ENCODE peak calls at places on chromosomes 6 and 20, in ten cellular contexts. E, J, W, P, I, H, B, T, L and C are unnamed samples.

GRCh38 chr6:126039284-126039683 is 52.9 kb downstream of the TRMT11 start:
- DNase-seq in E (no peak), J (peak), W (no peak), P (no peak), I (no peak), H (no peak), B (no peak), T (no peak), L (no peak), C (no peak)

GRCh38 chr20:22001886-22002285 is 296.4 kb downstream of the PAX1 start:
- DNase-seq in E (no peak), J (no peak), W (no peak), P (no peak), I (no peak), H (no peak), B (no peak), T (no peak), L (no peak), C (no peak)

GRCh38 chr6:130136803-130137202 is 85.9 kb downstream of the SAMD3 start:
- DNase-seq in E (no peak), J (no peak), W (no peak), P (no peak), I (no peak), H (no peak), B (no peak), T (no peak), L (no peak), C (no peak)

GRCh38 chr6:63897459-63897858 is 261.9 kb downstream of the PHF3 start:
- DNase-seq in E (no peak), J (peak), W (no peak), P (no peak), I (no peak), H (no peak), B (no peak), T (no peak), L (no peak), C (no peak)

GRCh38 chr20:17202030-17202429 is 24.8 kb upstream of the PCSK2 start:
- DNase-seq in E (no peak), J (no peak), W (no peak), P (no peak), I (no peak), H (no peak), B (no peak), T (no peak), L (no peak), C (no peak)

GRCh38 chr6:18613511-18613910 is 226.4 kb downstream of the RNF144B start:
- DNase-seq in E (no peak), J (no peak), W (no peak), P (no peak), I (no peak), H (no peak), B (no peak), T (no peak), L (no peak), C (no peak)

GRCh38 chr6:105317607-105318533 is 85.0 kb downstream of the PREP start:
- DNase-seq in E (no peak), J (no peak), W (no peak), P (no peak), I (no peak), H (no peak), B (no peak), T (no peak), L (no peak), C (no peak)

GRCh38 chr6:36676142-36677058 is 2.1 kb upstream of the CDKN1A start:
- DNase-seq in E (no peak), J (peak), W (no peak), P (no peak), I (no peak), H (no peak), B (no peak), T (no peak), L (no peak), C (no peak)

GRCh38 chr20:53495357-53495756 is 98.3 kb downstream of the ZNF217 start:
- DNase-seq in E (no peak), J (no peak), W (no peak), P (no peak), I (no peak), H (no peak), B (no peak), T (no peak), L (no peak), C (no peak)

GRCh38 chr6:84979541-84979940 is 215.1 kb upstream of the TBX18 start:
- DNase-seq in E (no peak), J (peak), W (no peak), P (peak), I (no peak), H (no peak), B (no peak), T (no peak), L (no peak), C (no peak)

GRCh38 chr20:23143986-23144695 is 58.0 kb upstream of the CD93 start:
- DNase-seq in E (no peak), J (no peak), W (no peak), P (no peak), I (no peak), H (no peak), B (no peak), T (no peak), L (no peak), C (no peak)

GRCh38 chr20:47800619-47801018 is 15.3 kb upstream of the SULF2 start:
- DNase-seq in E (no peak), J (no peak), W (no peak), P (no peak), I (no peak), H (no peak), B (no peak), T (no peak), L (no peak), C (no peak)

GRCh38 chr6:44332585-44332984 is 9.9 kb upstream of the SPATS1 start:
- DNase-seq in E (no peak), J (peak), W (no peak), P (no peak), I (no peak), H (no peak), B (no peak), T (no peak), L (no peak), C (no peak)

GRCh38 chr20:20803011-20803410 is 90.6 kb upstream of the RALGAPA2 start:
- DNase-seq in E (no peak), J (no peak), W (no peak), P (no peak), I (no peak), H (no peak), B (no peak), T (no peak), L (no peak), C (no peak)

GRCh38 chr20:32456869-32457421 is 98.8 kb downstream of the ASXL1 start:
- DNase-seq in E (no peak), J (peak), W (no peak), P (no peak), I (no peak), H (peak), B (no peak), T (no peak), L (no peak), C (peak)

GRCh38 chr20:17642404-17643269 is 39.4 kb downstream of the RRBP1 start:
- DNase-seq in E (peak), J (no peak), W (no peak), P (no peak), I (no peak), H (no peak), B (no peak), T (no peak), L (no peak), C (no peak)

GRCh38 chr6:55456016-55456415 is 123.0 kb downstream of the HMGCLL1 start:
- DNase-seq in E (no peak), J (no peak), W (no peak), P (no peak), I (no peak), H (no peak), B (no peak), T (no peak), L (no peak), C (no peak)

GRCh38 chr6:127554435-127555006 is 22.5 kb upstream of the C6orf58 start:
- DNase-seq in E (no peak), J (peak), W (peak), P (no peak), I (no peak), H (no peak), B (no peak), T (peak), L (peak), C (no peak)